ENCODE peak calls at places on chromosomes 13 and 19, in seven cellular contexts. E is activated naive CD4-positive, alpha-beta T cell; L is HS-5; C is pancreas; W is breast epithelium; H is fibroblast of lung; Z is stimulated activated CD8-positive, alpha-beta memory T cell treated with anti-CD3 and anti-CD28 coated beads, Interleukin-2, amount 100 ng/mL, for 1 hour. N is an unnamed sample.

GRCh38 chr13:109783815-109784589 is 2.4 kb downstream of the IRS2 start:
- DNase-seq in E (no peak), L (no peak), H (no peak), C (peak; percentile 26), Z (no peak), W (peak; percentile 29), N (no peak)

GRCh38 chr13:67143544-67144115 is 86.5 kb downstream of the PCDH9 start:
- DNase-seq in W (no peak), E (no peak), L (no peak), C (no peak), Z (no peak), H (no peak), N (no peak)

GRCh38 chr13:101424381-101425155 is 8.3 kb upstream of the NALCN start:
- DNase-seq in W (peak; percentile 54), C (no peak), Z (no peak), E (no peak), L (no peak), H (peak; percentile 33), N (no peak)

GRCh38 chr19:13804830-13805683 is 9.8 kb downstream of the ZSWIM4 start:
- DNase-seq in H (no peak), W (no peak), L (no peak), C (no peak), E (no peak), Z (no peak), N (no peak)

GRCh38 chr19:23101241-23101640 is 15.6 kb upstream of the ZNF730 start:
- DNase-seq in H (peak; percentile 26), Z (no peak), C (no peak), W (no peak), E (no peak), L (no peak), N (no peak)

GRCh38 chr13:100566543-100566942 is 22.0 kb downstream of the GGACT start:
- DNase-seq in W (no peak), H (peak; percentile 60), E (no peak), C (no peak), Z (no peak), L (no peak), N (no peak)

GRCh38 chr13:83733293-83733692 is 149.0 kb downstream of the SLITRK1 start:
- DNase-seq in C (no peak), E (no peak), Z (no peak), L (no peak), W (no peak), H (no peak), N (no peak)

GRCh38 chr19:40585677-40586422 is 9.2 kb downstream of the SHKBP1 start:
- DNase-seq in W (no peak), Z (no peak), C (no peak), H (peak; percentile 70), E (no peak), L (peak; percentile 82), N (no peak)

GRCh38 chr13:101757446-101758039 is 305.1 kb downstream of the ITGBL1 start:
- DNase-seq in Z (no peak), E (no peak), W (no peak), C (no peak), L (no peak), H (peak; percentile 42), N (no peak)

GRCh38 chr19:48964205-48965032 is 690 bp upstream of the FTL start:
- DNase-seq in C (peak; percentile 58), L (no peak), Z (no peak), H (peak; percentile 43), E (no peak), W (no peak), N (no peak)

GRCh38 chr19:44002212-44002565 is 568 bp upstream of the ZNF230 start:
- DNase-seq in W (no peak), L (no peak), Z (no peak), E (no peak), C (no peak), H (no peak), N (no peak)

GRCh38 chr13:26025196-26025595 is 26.6 kb downstream of the SHISA2 start:
- DNase-seq in W (no peak), L (no peak), E (no peak), H (no peak), Z (no peak), C (no peak), N (no peak)

GRCh38 chr13:33794576-33794975 is 23.4 kb upstream of the RFC3 start:
- DNase-seq in C (no peak), Z (no peak), W (peak; percentile 82), E (no peak), H (peak; percentile 15), L (no peak), N (no peak)

GRCh38 chr19:14363203-14364097 is 17.8 kb upstream of the ADGRE5 start:
- DNase-seq in E (no peak), Z (no peak), W (peak; percentile 41), C (peak; percentile 37), H (peak; percentile 68), L (no peak), N (no peak)

GRCh38 chr13:75635621-75636338 is at the start of gene LMO7:
- DNase-seq in H (peak; percentile 75), E (peak; percentile 5), W (peak; percentile 64), C (peak; percentile 50), Z (peak; percentile 17), L (no peak), N (no peak)

GRCh38 chr13:95643814-95644598 is 500 bp downstream of the DZIP1 start:
- DNase-seq in H (peak; percentile 57), E (no peak), L (no peak), Z (no peak), W (no peak), C (no peak), N (no peak)

GRCh38 chr19:13790354-13790753 is 4.9 kb upstream of the ZSWIM4 start:
- DNase-seq in H (peak; percentile 68), Z (no peak), E (no peak), L (no peak), W (no peak), C (no peak), N (no peak)

GRCh38 chr19:13938361-13939027 is at the start of gene PODNL1:
- DNase-seq in Z (no peak), L (no peak), C (no peak), W (peak; percentile 83), H (peak; percentile 87), E (no peak), N (no peak)

GRCh38 chr19:43300876-43301765 is 31.8 kb upstream of the PSG9 start:
- DNase-seq in L (no peak), Z (no peak), W (no peak), E (no peak), H (no peak), C (no peak), N (no peak)

GRCh38 chr13:98207411-98207810 is 30.3 kb upstream of the RNF113B start:
- DNase-seq in H (peak; percentile 70), Z (no peak), W (no peak), L (no peak), E (no peak), C (peak; percentile 18), N (no peak)

GRCh38 chr13:27482996-27483395 is 32.6 kb upstream of the MTIF3 start:
- DNase-seq in Z (no peak), H (no peak), W (no peak), E (no peak), C (no peak), L (no peak), N (no peak)

GRCh38 chr13:22866221-22866620 is 314.6 kb upstream of the SGCG start:
- DNase-seq in W (no peak), L (no peak), E (no peak), Z (no peak), C (no peak), H (no peak), N (no peak)

GRCh38 chr13:113297370-113297871 is 382 bp downstream of the LAMP1 start:
- DNase-seq in H (peak; percentile 18), Z (peak; percentile 33), E (peak; percentile 30), W (peak; percentile 26), L (no peak), C (peak; percentile 40), N (no peak)

GRCh38 chr13:27043013-27043412 is 128.6 kb downstream of the USP12 start:
- DNase-seq in W (peak; percentile 31), E (no peak), Z (no peak), C (no peak), H (peak; percentile 97), L (peak; percentile 81), N (no peak)

GRCh38 chr19:49787746-49788145 is 20.9 kb downstream of the AP2A1 start:
- DNase-seq in C (no peak), W (no peak), Z (no peak), H (no peak), E (no peak), L (no peak), N (no peak)

GRCh38 chr13:48892311-48892710 is 83.4 kb upstream of the FNDC3A start:
- DNase-seq in W (no peak), E (no peak), Z (no peak), C (no peak), H (peak; percentile 91), L (peak; percentile 68), N (no peak)

GRCh38 chr13:31424130-31424729 is 224.5 kb downstream of the B3GLCT start:
- DNase-seq in W (peak; percentile 69), Z (no peak), L (peak; percentile 22), H (peak; percentile 66), C (peak; percentile 44), E (no peak), N (peak; percentile 9)

GRCh38 chr13:99378985-99379734 is 72.0 kb upstream of the GPR183 start:
- DNase-seq in H (no peak), C (no peak), Z (no peak), W (no peak), E (no peak), L (no peak), N (no peak)

GRCh38 chr19:18558202-18558555 is 509 bp downstream of the KXD1 start:
- DNase-seq in L (no peak), C (no peak), H (no peak), W (no peak), E (no peak), Z (no peak), N (no peak)

GRCh38 chr19:37452500-37453245 is 14.6 kb downstream of the ZNF569 start:
- DNase-seq in Z (no peak), L (no peak), H (no peak), E (no peak), C (no peak), W (no peak), N (no peak)

GRCh38 chr19:704447-704741 is 4.3 kb upstream of the PALM start:
- DNase-seq in L (no peak), H (no peak), E (no peak), C (no peak), W (no peak), Z (no peak), N (no peak)

GRCh38 chr19:6678690-6679109 is 8.7 kb upstream of the TNFSF14 start:
- DNase-seq in L (no peak), C (no peak), W (no peak), Z (no peak), E (no peak), H (peak; percentile 43), N (no peak)

GRCh38 chr13:41231786-41232185 is 31.6 kb downstream of the MTRF1 start:
- DNase-seq in C (peak; percentile 95), W (no peak), H (peak; percentile 21), E (no peak), Z (no peak), L (no peak), N (no peak)

GRCh38 chr13:97072297-97072696 is 78.0 kb upstream of the OXGR1 start:
- DNase-seq in E (no peak), H (no peak), W (no peak), L (no peak), C (no peak), Z (no peak), N (no peak)